ENCODE peak calls at places on chromosomes 2 and 18, in eight cellular contexts. One of them, this sample, is unnamed.

GRCh38 chr2:78892310-78892709 is 133.2 kb upstream of the REG3G start:
- DNase-seq in fibroblast of mammary gland: no peak
- DNase-seq in A549: no peak
- DNase-seq in WERI-Rb-1: no peak
- DNase-seq in astrocyte of the spinal cord: no peak
- DNase-seq in bronchial epithelial cell: no peak
- DNase-seq in dorsolateral prefrontal cortex: no peak
- DNase-seq in HFF-Myc: no peak
- DNase-seq in this sample: no peak

GRCh38 chr18:12346240-12346565 is 30.8 kb downstream of the AFG3L2 start:
- DNase-seq in fibroblast of mammary gland: no peak
- DNase-seq in bronchial epithelial cell: no peak
- DNase-seq in A549: no peak
- DNase-seq in astrocyte of the spinal cord: no peak
- DNase-seq in dorsolateral prefrontal cortex: no peak
- DNase-seq in WERI-Rb-1: no peak
- DNase-seq in HFF-Myc: no peak
- DNase-seq in this sample: no peak

GRCh38 chr2:191617589-191617988 is 60.3 kb upstream of the NABP1 start:
- DNase-seq in dorsolateral prefrontal cortex: no peak
- DNase-seq in astrocyte of the spinal cord: no peak
- DNase-seq in HFF-Myc: no peak
- DNase-seq in WERI-Rb-1: no peak
- DNase-seq in bronchial epithelial cell: peak; percentile 71
- DNase-seq in fibroblast of mammary gland: no peak
- DNase-seq in A549: no peak
- DNase-seq in this sample: no peak

GRCh38 chr2:178529194-178529593 is 48.9 kb downstream of the PLEKHA3 start:
- DNase-seq in fibroblast of mammary gland: no peak
- DNase-seq in A549: no peak
- DNase-seq in astrocyte of the spinal cord: no peak
- DNase-seq in WERI-Rb-1: no peak
- DNase-seq in HFF-Myc: no peak
- DNase-seq in bronchial epithelial cell: no peak
- DNase-seq in dorsolateral prefrontal cortex: no peak
- DNase-seq in this sample: no peak

GRCh38 chr2:215907147-215907546 is 106.2 kb downstream of the MREG start:
- DNase-seq in bronchial epithelial cell: no peak
- DNase-seq in WERI-Rb-1: no peak
- DNase-seq in A549: no peak
- DNase-seq in astrocyte of the spinal cord: no peak
- DNase-seq in HFF-Myc: no peak
- DNase-seq in dorsolateral prefrontal cortex: no peak
- DNase-seq in fibroblast of mammary gland: no peak
- DNase-seq in this sample: no peak

GRCh38 chr2:56450083-56450482 is 266.3 kb downstream of the CCDC85A start:
- DNase-seq in fibroblast of mammary gland: no peak
- DNase-seq in A549: no peak
- DNase-seq in dorsolateral prefrontal cortex: no peak
- DNase-seq in bronchial epithelial cell: no peak
- DNase-seq in WERI-Rb-1: no peak
- DNase-seq in HFF-Myc: no peak
- DNase-seq in astrocyte of the spinal cord: no peak
- DNase-seq in this sample: no peak

GRCh38 chr18:73060666-73061270 is 193.0 kb upstream of the NETO1 start:
- DNase-seq in A549: no peak
- DNase-seq in astrocyte of the spinal cord: peak; percentile 63
- DNase-seq in fibroblast of mammary gland: peak; percentile 44
- DNase-seq in WERI-Rb-1: no peak
- DNase-seq in bronchial epithelial cell: peak; percentile 1
- DNase-seq in dorsolateral prefrontal cortex: no peak
- DNase-seq in HFF-Myc: no peak
- DNase-seq in this sample: peak; percentile 2

GRCh38 chr18:48859311-48860275 is 91.2 kb downstream of the SMAD7 start:
- DNase-seq in fibroblast of mammary gland: no peak
- DNase-seq in HFF-Myc: no peak
- DNase-seq in A549: no peak
- DNase-seq in astrocyte of the spinal cord: no peak
- DNase-seq in bronchial epithelial cell: no peak
- DNase-seq in WERI-Rb-1: peak; percentile 94
- DNase-seq in dorsolateral prefrontal cortex: peak; percentile 92
- DNase-seq in this sample: no peak

GRCh38 chr2:64349143-64349530 is 104.8 kb upstream of the LGALSL start:
- DNase-seq in bronchial epithelial cell: no peak
- DNase-seq in dorsolateral prefrontal cortex: no peak
- DNase-seq in HFF-Myc: no peak
- DNase-seq in WERI-Rb-1: peak; percentile 86
- DNase-seq in A549: no peak
- DNase-seq in fibroblast of mammary gland: no peak
- DNase-seq in astrocyte of the spinal cord: no peak
- DNase-seq in this sample: no peak

GRCh38 chr18:10194592-10194991 is 259.8 kb upstream of the APCDD1 start:
- DNase-seq in WERI-Rb-1: peak; percentile 30
- DNase-seq in fibroblast of mammary gland: peak; percentile 8
- DNase-seq in astrocyte of the spinal cord: no peak
- DNase-seq in A549: no peak
- DNase-seq in bronchial epithelial cell: no peak
- DNase-seq in HFF-Myc: no peak
- DNase-seq in dorsolateral prefrontal cortex: no peak
- DNase-seq in this sample: no peak

GRCh38 chr2:38184964-38185603 is 109.1 kb upstream of the CYP1B1 start:
- DNase-seq in WERI-Rb-1: no peak
- DNase-seq in A549: no peak
- DNase-seq in dorsolateral prefrontal cortex: no peak
- DNase-seq in astrocyte of the spinal cord: peak; percentile 37
- DNase-seq in fibroblast of mammary gland: peak; percentile 98
- DNase-seq in HFF-Myc: no peak
- DNase-seq in bronchial epithelial cell: peak; percentile 92
- DNase-seq in this sample: peak; percentile 77

GRCh38 chr18:59767732-59768131 is 70.5 kb upstream of the CCBE1 start:
- DNase-seq in astrocyte of the spinal cord: peak; percentile 16
- DNase-seq in HFF-Myc: no peak
- DNase-seq in bronchial epithelial cell: peak; percentile 68
- DNase-seq in WERI-Rb-1: no peak
- DNase-seq in fibroblast of mammary gland: peak; percentile 92
- DNase-seq in dorsolateral prefrontal cortex: no peak
- DNase-seq in A549: no peak
- DNase-seq in this sample: peak; percentile 79

DNA sequence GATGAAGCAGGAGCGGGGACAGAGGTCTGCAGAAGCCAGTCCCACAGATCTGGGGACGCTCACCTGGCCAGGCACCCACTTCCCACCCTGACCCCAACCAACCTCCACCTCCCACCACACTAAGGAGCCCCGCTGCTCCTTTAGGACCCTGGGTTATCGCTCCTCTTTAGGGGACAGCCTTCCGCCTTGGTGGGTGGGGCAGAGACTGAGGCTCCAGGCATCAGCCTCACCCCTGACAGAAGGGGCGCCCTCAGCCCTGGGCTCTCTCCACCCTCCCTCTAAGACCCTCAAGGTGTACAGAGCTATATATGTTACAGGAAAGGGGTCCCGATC is 33.5 kb upstream of the SLC66A3 start:
- DNase-seq in astrocyte of the spinal cord: no peak
- DNase-seq in fibroblast of mammary gland: no peak
- DNase-seq in dorsolateral prefrontal cortex: no peak
- DNase-seq in HFF-Myc: no peak
- DNase-seq in A549: no peak
- DNase-seq in bronchial epithelial cell: no peak
- DNase-seq in WERI-Rb-1: no peak
- DNase-seq in this sample: no peak
- H3K4me3 ChIP-seq in astrocyte of the spinal cord: no peak overlapping the region
- H3K4me3 ChIP-seq in fibroblast of mammary gland: no peak overlapping the region
- H3K4me3 ChIP-seq in dorsolateral prefrontal cortex: no peak overlapping the region
- H3K4me3 ChIP-seq in HFF-Myc: no peak overlapping the region
- H3K4me3 ChIP-seq in A549: no peak overlapping the region
- H3K4me3 ChIP-seq in bronchial epithelial cell: no peak overlapping the region
- H3K4me3 ChIP-seq in WERI-Rb-1: no peak overlapping the region
- H3K4me3 ChIP-seq in this sample: no peak overlapping the region

GRCh38 chr18:69943021-69943420 is 4.7 kb downstream of the CD226 start:
- DNase-seq in HFF-Myc: no peak
- DNase-seq in A549: no peak
- DNase-seq in astrocyte of the spinal cord: no peak
- DNase-seq in bronchial epithelial cell: no peak
- DNase-seq in fibroblast of mammary gland: no peak
- DNase-seq in WERI-Rb-1: no peak
- DNase-seq in dorsolateral prefrontal cortex: no peak
- DNase-seq in this sample: no peak
- TF ChIP-seq CTCF in HFF-Myc: no peak
- TF ChIP-seq CTCF in A549: no peak
- TF ChIP-seq CTCF in astrocyte of the spinal cord: peak; percentile 19
- TF ChIP-seq CTCF in bronchial epithelial cell: no peak
- TF ChIP-seq CTCF in fibroblast of mammary gland: peak; percentile 20
- TF ChIP-seq CTCF in WERI-Rb-1: no peak
- TF ChIP-seq CTCF in dorsolateral prefrontal cortex: no peak
- TF ChIP-seq CTCF in this sample: no peak

GRCh38 chr2:219254590-219255219 is 987 bp upstream of the TUBA4A start:
- DNase-seq in astrocyte of the spinal cord: no peak
- DNase-seq in dorsolateral prefrontal cortex: no peak
- DNase-seq in A549: no peak
- DNase-seq in HFF-Myc: no peak
- DNase-seq in bronchial epithelial cell: no peak
- DNase-seq in WERI-Rb-1: no peak
- DNase-seq in fibroblast of mammary gland: no peak
- DNase-seq in this sample: peak; percentile 16
- H3K4me3 ChIP-seq in astrocyte of the spinal cord: no peak overlapping the region
- H3K4me3 ChIP-seq in dorsolateral prefrontal cortex: peak overlapping the region; percentile 66
- H3K4me3 ChIP-seq in A549: peak overlapping the region; percentile 71
- H3K4me3 ChIP-seq in HFF-Myc: peak overlapping the region; percentile 48
- H3K4me3 ChIP-seq in bronchial epithelial cell: peak overlapping the region; percentile 93
- H3K4me3 ChIP-seq in WERI-Rb-1: peak overlapping the region; percentile 66
- H3K4me3 ChIP-seq in fibroblast of mammary gland: no peak overlapping the region
- H3K4me3 ChIP-seq in this sample: peak overlapping the region; percentile 70

GRCh38 chr2:85181093-85181685 is 48.0 kb downstream of the TCF7L1 start:
- DNase-seq in HFF-Myc: no peak
- DNase-seq in bronchial epithelial cell: no peak
- DNase-seq in WERI-Rb-1: no peak
- DNase-seq in fibroblast of mammary gland: no peak
- DNase-seq in astrocyte of the spinal cord: no peak
- DNase-seq in A549: no peak
- DNase-seq in dorsolateral prefrontal cortex: no peak
- DNase-seq in this sample: peak; percentile 22
- TF ChIP-seq CTCF in HFF-Myc: no peak
- TF ChIP-seq CTCF in bronchial epithelial cell: no peak
- TF ChIP-seq CTCF in WERI-Rb-1: peak; percentile 32
- TF ChIP-seq CTCF in fibroblast of mammary gland: no peak
- TF ChIP-seq CTCF in astrocyte of the spinal cord: peak; percentile 17
- TF ChIP-seq CTCF in A549: no peak
- TF ChIP-seq CTCF in dorsolateral prefrontal cortex: no peak
- TF ChIP-seq CTCF in this sample: no peak

DNA sequence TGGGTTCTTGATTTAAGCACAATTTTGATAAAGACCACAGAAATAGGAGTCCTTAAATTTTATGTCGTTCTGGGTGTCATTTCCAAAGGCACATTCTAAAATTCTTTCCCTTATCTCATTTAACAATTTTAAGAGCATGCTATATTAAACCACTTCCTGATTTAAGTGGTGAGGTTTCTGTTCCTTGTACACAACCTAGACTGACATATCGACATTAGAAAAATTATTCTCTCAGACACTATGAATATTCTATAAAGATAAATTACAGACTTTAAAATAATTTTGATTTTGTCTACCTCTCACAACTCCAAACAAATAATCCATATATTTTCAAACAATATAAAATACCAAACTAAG is 923.8 kb downstream of the LRP1B start:
- DNase-seq in dorsolateral prefrontal cortex: no peak
- DNase-seq in bronchial epithelial cell: no peak
- DNase-seq in A549: no peak
- DNase-seq in fibroblast of mammary gland: no peak
- DNase-seq in HFF-Myc: no peak
- DNase-seq in WERI-Rb-1: no peak
- DNase-seq in astrocyte of the spinal cord: no peak
- DNase-seq in this sample: no peak
- H3K4me3 ChIP-seq in dorsolateral prefrontal cortex: no peak overlapping the region
- H3K4me3 ChIP-seq in bronchial epithelial cell: no peak overlapping the region
- H3K4me3 ChIP-seq in A549: no peak overlapping the region
- H3K4me3 ChIP-seq in fibroblast of mammary gland: no peak overlapping the region
- H3K4me3 ChIP-seq in HFF-Myc: no peak overlapping the region
- H3K4me3 ChIP-seq in WERI-Rb-1: no peak overlapping the region
- H3K4me3 ChIP-seq in astrocyte of the spinal cord: no peak overlapping the region
- H3K4me3 ChIP-seq in this sample: no peak overlapping the region

GRCh38 chr2:2588777-2589176 is 257.7 kb upstream of the MYT1L start:
- DNase-seq in fibroblast of mammary gland: no peak
- DNase-seq in A549: no peak
- DNase-seq in dorsolateral prefrontal cortex: no peak
- DNase-seq in bronchial epithelial cell: no peak
- DNase-seq in HFF-Myc: no peak
- DNase-seq in WERI-Rb-1: no peak
- DNase-seq in astrocyte of the spinal cord: no peak
- DNase-seq in this sample: no peak
- TF ChIP-seq CTCF in fibroblast of mammary gland: no peak
- TF ChIP-seq CTCF in A549: no peak
- TF ChIP-seq CTCF in dorsolateral prefrontal cortex: no peak
- TF ChIP-seq CTCF in bronchial epithelial cell: no peak
- TF ChIP-seq CTCF in HFF-Myc: no peak
- TF ChIP-seq CTCF in WERI-Rb-1: no peak
- TF ChIP-seq CTCF in astrocyte of the spinal cord: no peak
- TF ChIP-seq CTCF in this sample: no peak

DNA sequence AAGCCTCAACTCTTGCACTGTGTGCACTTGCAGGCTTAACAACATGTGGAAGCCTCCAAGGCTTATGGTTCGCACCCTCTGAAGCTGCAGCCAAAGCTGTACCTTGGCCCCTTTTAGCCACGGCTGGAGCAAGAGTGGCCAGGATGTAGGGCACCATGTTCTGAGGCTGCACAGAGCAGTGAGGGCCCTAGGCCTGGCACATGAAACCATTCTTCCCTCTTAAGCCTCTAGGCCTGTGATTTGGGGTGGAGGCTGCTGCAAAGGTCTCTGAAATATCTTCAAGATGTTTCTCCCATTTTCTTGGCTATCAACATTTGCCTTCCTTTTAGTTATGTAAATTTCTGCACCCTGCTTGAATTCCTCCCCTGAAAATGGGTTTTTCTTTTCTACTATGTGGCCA is 161.9 kb upstream of the SPATS2L start:
- DNase-seq in dorsolateral prefrontal cortex: no peak
- DNase-seq in astrocyte of the spinal cord: no peak
- DNase-seq in A549: no peak
- DNase-seq in fibroblast of mammary gland: no peak
- DNase-seq in WERI-Rb-1: no peak
- DNase-seq in HFF-Myc: no peak
- DNase-seq in bronchial epithelial cell: no peak
- DNase-seq in this sample: no peak
- H3K4me3 ChIP-seq in dorsolateral prefrontal cortex: no peak overlapping the region
- H3K4me3 ChIP-seq in astrocyte of the spinal cord: no peak overlapping the region
- H3K4me3 ChIP-seq in A549: no peak overlapping the region
- H3K4me3 ChIP-seq in fibroblast of mammary gland: no peak overlapping the region
- H3K4me3 ChIP-seq in WERI-Rb-1: no peak overlapping the region
- H3K4me3 ChIP-seq in HFF-Myc: no peak overlapping the region
- H3K4me3 ChIP-seq in bronchial epithelial cell: no peak overlapping the region
- H3K4me3 ChIP-seq in this sample: no peak overlapping the region

GRCh38 chr18:23502516-23503037 is 734 bp upstream of the RMC1 start:
- DNase-seq in dorsolateral prefrontal cortex: no peak
- DNase-seq in A549: no peak
- DNase-seq in fibroblast of mammary gland: no peak
- DNase-seq in bronchial epithelial cell: no peak
- DNase-seq in astrocyte of the spinal cord: no peak
- DNase-seq in WERI-Rb-1: no peak
- DNase-seq in HFF-Myc: no peak
- DNase-seq in this sample: no peak
- TF ChIP-seq CTCF in dorsolateral prefrontal cortex: no peak
- TF ChIP-seq CTCF in A549: peak; percentile 16
- TF ChIP-seq CTCF in fibroblast of mammary gland: no peak
- TF ChIP-seq CTCF in bronchial epithelial cell: no peak
- TF ChIP-seq CTCF in astrocyte of the spinal cord: no peak
- TF ChIP-seq CTCF in WERI-Rb-1: no peak
- TF ChIP-seq CTCF in HFF-Myc: no peak
- TF ChIP-seq CTCF in this sample: no peak

This sample was measured in fibroblast of the aortic adventitia.